ENCODE peak calls at places on chromosomes 7 and 10, in six cellular contexts. F is NT2/D1, Y is GM12878, L is K562, G is H1, K is HepG2. W is an unnamed sample. For H3K27me3, the result is how much of the 10 kb centered on the place peaks cover.

GRCh38 chr10:58661902-58662301 is 149.2 kb downstream of the BICC1 start:
- DNase-seq in F (no peak), Y (no peak), L (no peak), G (no peak), K (no peak), W (no peak)

GRCh38 chr7:147990079-147990478 is 600.5 kb upstream of the C7orf33 start:
- DNase-seq in F (no peak), Y (no peak), L (no peak), G (no peak), K (no peak), W (no peak)

GRCh38 chr10:96690755-96691730 is 29.3 kb downstream of the PIK3AP1 start:
- DNase-seq in F (peak), Y (no peak), L (no peak), G (no peak), K (no peak), W (no peak)

GRCh38 chr7:25777969-25778767 is 373.8 kb upstream of the NFE2L3 start:
- DNase-seq in F (no peak), Y (no peak), L (no peak), G (no peak), K (no peak), W (no peak)

GRCh38 chr10:124825702-124826101 is 24.1 kb downstream of the ABRAXAS2 start:
- DNase-seq in F (no peak), Y (no peak), L (no peak), G (no peak), K (no peak), W (no peak)

GRCh38 chr10:124231188-124232135 is 138.1 kb upstream of the CHST15 start:
- DNase-seq in F (no peak), Y (no peak), L (peak), G (no peak), K (no peak), W (no peak)

GRCh38 chr10:16904049-16904448 is 86.8 kb upstream of the RSU1 start:
- DNase-seq in F (no peak), Y (no peak), L (no peak), G (no peak), K (no peak), W (no peak)

GRCh38 chr7:132390705-132391104 is 185.6 kb downstream of the PLXNA4 start:
- DNase-seq in F (no peak), Y (no peak), L (no peak), G (no peak), K (no peak), W (no peak)

GRCh38 chr10:23399701-23400144 is 39.2 kb upstream of the OTUD1 start:
- DNase-seq in F (no peak), Y (no peak), L (no peak), G (no peak), K (peak), W (no peak)

GRCh38 chr10:32379314-32379949 is 32.5 kb upstream of the EPC1 start:
- DNase-seq in F (peak), Y (no peak), L (peak), G (no peak), K (peak), W (peak)

GRCh38 chr10:65518379-65518778 is 1407.5 kb upstream of the LRRTM3 start:
- DNase-seq in F (no peak), Y (no peak), L (no peak), G (no peak), K (peak), W (peak)

GRCh38 chr10:74282151-74282852 is 131.3 kb downstream of the ADK start:
- DNase-seq in F (no peak), Y (no peak), L (no peak), G (no peak), K (no peak), W (no peak)

GRCh38 chr10:65544756-65545155 is 1381.1 kb upstream of the LRRTM3 start:
- DNase-seq in F (no peak), Y (no peak), L (no peak), G (no peak), K (peak), W (no peak)

GRCh38 chr10:79445217-79445707 is at the start of gene ZCCHC24:
- DNase-seq in F (no peak), Y (no peak), L (no peak), G (no peak), K (no peak), W (peak)

GRCh38 chr7:19560111-19560883 is 148.5 kb downstream of the POLR1F start:
- DNase-seq in F (no peak), Y (no peak), L (no peak), G (no peak), K (no peak), W (no peak)

GRCh38 chr10:121027390-121027789 is 176.2 kb downstream of the WDR11 start:
- DNase-seq in F (no peak), Y (no peak), L (no peak), G (no peak), K (peak), W (no peak)

GRCh38 chr7:155863721-155864151 is 51.5 kb upstream of the SHH start:
- DNase-seq in F (no peak), Y (no peak), L (no peak), G (peak), K (no peak), W (no peak)

GRCh38 chr10:131730771-131731497 is 169.9 kb upstream of the PPP2R2D start:
- DNase-seq in F (no peak), Y (no peak), L (no peak), G (no peak), K (no peak), W (no peak)

GRCh38 chr10:63637833-63638443 is 116.7 kb downstream of the REEP3 start:
- DNase-seq in F (no peak), Y (no peak), L (no peak), G (no peak), K (no peak), W (no peak)

GRCh38 chr10:126262186-126262838 is 126.0 kb downstream of the ADAM12 start:
- DNase-seq in F (peak), Y (no peak), L (no peak), G (no peak), K (no peak), W (no peak)

GRCh38 chr10:112802411-112803060 is 147.5 kb upstream of the TCF7L2 start:
- DNase-seq in F (no peak), Y (no peak), L (no peak), G (peak), K (no peak), W (no peak)

GRCh38 chr10:120806081-120806480 is 45.1 kb upstream of the WDR11 start:
- DNase-seq in F (no peak), Y (no peak), L (no peak), G (no peak), K (no peak), W (no peak)

DNA sequence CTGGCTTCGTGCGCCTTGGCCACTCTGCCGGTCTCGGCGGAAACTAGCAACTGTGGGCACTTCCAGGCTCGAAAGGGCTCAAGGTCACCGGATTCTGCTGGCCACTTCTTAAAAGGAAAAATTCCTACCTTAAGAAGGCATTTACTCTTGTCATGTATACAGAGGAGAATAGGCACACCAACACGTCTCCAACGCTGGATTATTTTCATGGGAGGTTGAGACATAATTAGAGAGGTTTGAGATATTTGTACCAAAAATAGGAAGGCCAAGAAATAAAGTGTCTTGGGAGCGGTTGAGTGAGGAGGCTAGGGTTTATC is 4.5 kb upstream of the CYP26A1 start:
- DNase-seq in F (no peak), Y (no peak), L (no peak), G (no peak), K (no peak), W (no peak)
- H3K27me3 ChIP-seq in F (half or more), Y (under half), L (under half), G (half or more), K (under half), W (under half)

DNA sequence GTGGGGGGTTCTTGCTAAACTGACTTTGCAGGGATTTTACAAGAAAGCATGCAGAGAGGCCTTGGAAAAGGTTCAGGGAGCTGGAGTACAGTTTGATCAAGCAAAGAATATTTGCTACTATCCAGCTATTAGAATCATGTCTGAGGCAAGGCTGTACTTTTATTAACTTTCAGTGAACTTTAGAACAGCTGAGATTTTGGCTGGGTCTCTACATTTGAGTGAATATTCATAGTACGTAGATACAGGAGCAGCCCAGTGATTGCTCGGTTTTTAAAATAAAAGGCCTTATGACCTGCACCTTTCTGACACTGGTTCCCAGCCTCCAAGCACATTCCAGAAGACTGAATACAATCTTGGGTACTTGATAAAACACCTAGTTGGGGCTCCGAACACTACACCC is 496.8 kb upstream of the AKR1E2 start:
- DNase-seq in F (no peak), Y (no peak), L (no peak), G (no peak), K (no peak), W (no peak)
- TF ChIP-seq ZNF274 in F (no peak), Y (no peak), L (no peak), G (no peak), K (no peak), W (no peak)

GRCh38 chr10:93456480-93456879 is 25.7 kb downstream of the MYOF start:
- DNase-seq in F (no peak), Y (no peak), L (no peak), G (no peak), K (no peak), W (no peak)
- H3K27me3 ChIP-seq in F (under half), Y (under half), L (under half), G (under half), K (under half), W (under half)

GRCh38 chr7:157361537-157361936 is 24.7 kb downstream of the DNAJB6 start:
- DNase-seq in F (no peak), Y (no peak), L (no peak), G (no peak), K (no peak), W (no peak)
- TF ChIP-seq ZNF274 in F (no peak), Y (no peak), L (no peak), G (no peak), K (no peak), W (no peak)

GRCh38 chr10:132788831-132789219 is 2.9 kb upstream of the NKX6-2 start:
- DNase-seq in F (no peak), Y (no peak), L (no peak), G (no peak), K (no peak), W (no peak)
- H3K27me3 ChIP-seq in F (half or more), Y (under half), L (under half), G (half or more), K (under half), W (under half)